ENCODE peak calls at places on chromosomes 13 and 19, in four cellular contexts. B, Q, L and O are unnamed samples.

GRCh38 chr13:76937416-76937815 is 10.9 kb upstream of the ACOD1 start:
- DNase-seq in Q (no peak), B (peak; percentile 96), L (peak; percentile 97), O (peak; percentile 99)

GRCh38 chr13:79445968-79446645 is 34.8 kb upstream of the NDFIP2 start:
- DNase-seq in L (no peak), B (no peak), Q (no peak), O (no peak)

GRCh38 chr13:37889102-37889501 is 19.5 kb upstream of the TRPC4 start:
- DNase-seq in Q (no peak), L (peak; percentile 23), B (peak; percentile 19), O (peak; percentile 35)

GRCh38 chr19:32336259-32337111 is 8.9 kb upstream of the ZNF507 start:
- DNase-seq in Q (peak; percentile 23), B (peak; percentile 88), L (peak; percentile 59), O (peak; percentile 81)

GRCh38 chr13:34250151-34250550 is 432.2 kb downstream of the RFC3 start:
- DNase-seq in L (no peak), B (no peak), Q (no peak), O (no peak)

GRCh38 chr19:33299061-33299665 is 3.2 kb downstream of the CEBPA start:
- DNase-seq in L (no peak), B (no peak), Q (no peak), O (no peak)

GRCh38 chr19:56253737-56254136 is 18.8 kb upstream of the EDDM13 start:
- DNase-seq in L (peak; percentile 71), B (peak; percentile 75), Q (peak; percentile 48), O (peak; percentile 74)

GRCh38 chr19:53132231-53132991 is at the start of gene ZNF415:
- DNase-seq in L (peak; percentile 67), B (peak; percentile 83), Q (peak; percentile 90), O (peak; percentile 81)

GRCh38 chr13:81458211-81458610 is 1117.3 kb upstream of the SPRY2 start:
- DNase-seq in Q (no peak), L (no peak), B (no peak), O (no peak)

GRCh38 chr19:52007805-52008557 is at the start of gene ZNF615:
- DNase-seq in L (peak; percentile 80), Q (peak; percentile 90), B (peak; percentile 91), O (peak; percentile 81)

GRCh38 chr19:2047449-2048103 is 3.5 kb downstream of the MKNK2 start:
- DNase-seq in B (no peak), L (no peak), Q (no peak), O (no peak)

GRCh38 chr19:45782162-45782623 is at the start of gene DMPK:
- DNase-seq in Q (no peak), L (no peak), B (no peak), O (no peak)

GRCh38 chr19:3604987-3605343 is 1.7 kb downstream of the TBXA2R start:
- DNase-seq in Q (no peak), L (no peak), B (no peak), O (no peak)

GRCh38 chr13:23547000-23547590 is 23.1 kb upstream of the TNFRSF19 start:
- DNase-seq in L (peak; percentile 7), B (peak; percentile 67), Q (no peak), O (peak; percentile 45)

GRCh38 chr19:42021185-42021584 is 27.2 kb upstream of the ATP1A3 start:
- DNase-seq in Q (no peak), B (no peak), L (no peak), O (no peak)

GRCh38 chr19:45924891-45925447 is 10.4 kb upstream of the NANOS2 start:
- DNase-seq in Q (no peak), L (no peak), B (no peak), O (no peak)

GRCh38 chr13:80224468-80224867 is 116.5 kb downstream of the SPRY2 start:
- DNase-seq in L (peak; percentile 26), B (peak; percentile 43), Q (no peak), O (peak; percentile 78)

GRCh38 chr19:32230441-32230840 is 115.0 kb upstream of the ZNF507 start:
- DNase-seq in L (no peak), Q (no peak), B (no peak), O (no peak)

GRCh38 chr13:92768592-92768991 is 458.0 kb upstream of the GPC6 start:
- DNase-seq in Q (no peak), L (no peak), B (no peak), O (no peak)

GRCh38 chr19:46133101-46133627 is 8.7 kb upstream of the IGFL3 start:
- DNase-seq in L (peak; percentile 97), B (peak; percentile 92), Q (peak; percentile 59), O (peak; percentile 96)

GRCh38 chr19:45305421-45305820 is 17.3 kb downstream of the CKM start:
- DNase-seq in L (no peak), B (peak; percentile 48), Q (peak; percentile 37), O (peak; percentile 47)

GRCh38 chr19:6066661-6067646 is 43.3 kb downstream of the RFX2 start:
- DNase-seq in L (peak; percentile 86), Q (peak; percentile 89), B (peak; percentile 97), O (peak; percentile 87)

GRCh38 chr13:29587645-29588044 is 7.8 kb downstream of the SLC7A1 start:
- DNase-seq in B (no peak), L (peak; percentile 24), Q (no peak), O (no peak)

GRCh38 chr13:41528021-41528420 is 70.7 kb downstream of the RGCC start:
- DNase-seq in Q (no peak), L (no peak), B (no peak), O (no peak)

GRCh38 chr19:54918499-54918898 is 12.6 kb downstream of the NCR1 start:
- DNase-seq in L (no peak), Q (no peak), B (no peak), O (no peak)

GRCh38 chr13:34151885-34152284 is 333.9 kb downstream of the RFC3 start:
- DNase-seq in B (no peak), Q (no peak), L (no peak), O (no peak)

GRCh38 chr19:8503506-8503905 is 1.1 kb upstream of the PRAM1 start:
- DNase-seq in L (no peak), Q (no peak), B (no peak), O (no peak)

GRCh38 chr13:36258831-36259230 is 38.8 kb downstream of the CCDC169 start:
- DNase-seq in L (no peak), Q (no peak), B (no peak), O (no peak)

GRCh38 chr13:99894835-99895427 is 76.6 kb downstream of the ZIC5 start:
- DNase-seq in Q (no peak), L (no peak), B (no peak), O (no peak)

GRCh38 chr13:47672982-47673670 is 327.9 kb downstream of the SUCLA2 start:
- DNase-seq in L (peak; percentile 93), Q (no peak), B (peak; percentile 97), O (peak; percentile 94)

GRCh38 chr19:19488875-19489690 is 26.3 kb downstream of the TSSK6 start:
- DNase-seq in B (peak; percentile 96), L (peak; percentile 96), Q (peak; percentile 65), O (peak; percentile 96)
- H3K4me1 ChIP-seq in B (peaks cover 28% of the 10 kb centered on the region), L (peaks cover 38% of the 10 kb centered on the region), Q (peaks cover 19% of the 10 kb centered on the region), O (peaks cover 34% of the 10 kb centered on the region)

GRCh38 chr19:16263115-16263839 is 61.3 kb upstream of the KLF2 start:
- DNase-seq in Q (peak; percentile 55), L (no peak), B (no peak), O (no peak)
- H3K4me1 ChIP-seq in Q (peaks cover 24% of the 10 kb centered on the region), L (no peaks in the 10 kb centered on the region), B (peaks cover 23% of the 10 kb centered on the region), O (peaks cover 2% of the 10 kb centered on the region)

GRCh38 chr19:17105548-17105947 is 30.0 kb downstream of the MYO9B start:
- DNase-seq in Q (no peak), B (no peak), L (no peak), O (no peak)

GRCh38 chr19:17109962-17110598 is 34.5 kb downstream of the MYO9B start:
- DNase-seq in Q (no peak), L (no peak), B (no peak), O (no peak)

GRCh38 chr19:17109300-17109699 is 33.7 kb downstream of the MYO9B start:
- DNase-seq in B (no peak), L (no peak), Q (no peak), O (no peak)

GRCh38 chr19:17108453-17108784 is 32.8 kb downstream of the MYO9B start:
- DNase-seq in B (no peak), Q (no peak), L (no peak), O (no peak)

DNA sequence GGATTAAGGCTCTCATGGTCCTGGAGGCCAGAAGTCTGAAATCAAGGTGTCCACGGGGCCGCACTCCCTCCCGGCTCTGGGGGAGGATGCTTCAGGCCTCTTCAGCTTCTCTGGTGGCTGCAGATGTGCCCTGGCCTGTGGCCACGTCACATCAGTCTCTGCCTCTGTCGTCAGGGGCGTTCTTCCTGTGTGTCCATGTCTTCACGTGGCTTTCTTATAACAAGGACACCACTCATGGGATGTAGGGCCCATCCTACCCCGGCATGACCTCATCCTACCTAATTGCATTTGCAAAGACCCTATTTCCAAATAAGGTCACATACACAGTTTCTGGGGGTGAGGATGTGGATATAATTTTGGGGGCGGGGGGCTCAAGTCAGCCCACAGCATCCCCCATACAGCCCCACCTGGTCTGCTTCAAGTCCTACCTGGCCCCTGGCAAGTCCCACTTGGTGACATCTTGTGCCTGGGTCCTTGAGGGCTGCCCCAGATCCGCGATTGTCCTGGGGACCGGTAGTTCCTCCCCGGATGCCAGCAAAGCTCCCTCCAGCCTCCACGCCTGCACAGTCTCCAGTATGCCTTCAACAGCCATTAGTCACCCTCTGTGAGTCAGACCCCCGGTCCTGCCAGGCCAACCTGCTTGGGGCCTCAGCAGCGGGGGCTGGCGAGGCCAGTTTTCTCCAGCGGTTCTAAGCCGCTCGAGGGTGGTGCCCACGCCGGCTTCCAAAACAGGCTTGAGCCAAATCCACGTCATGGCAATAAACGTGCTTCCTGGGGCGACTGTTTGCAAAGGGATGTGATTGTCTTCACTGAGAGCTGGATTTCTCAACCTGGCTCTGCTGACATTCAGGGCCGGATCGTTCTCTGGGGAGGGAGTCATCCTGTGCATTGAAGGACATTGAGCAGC is 32.2 kb downstream of the MYO9B start:
- DNase-seq in L (peak; percentile 98), Q (no peak), B (peak; percentile 98), O (peak; percentile 96)
- H3K4me1 ChIP-seq in L (peaks cover 7% of the 10 kb centered on the region), Q (no peaks in the 10 kb centered on the region), B (peaks cover 3% of the 10 kb centered on the region), O (peaks cover 12% of the 10 kb centered on the region)

GRCh38 chr19:17528610-17529009 is 17.2 kb downstream of the PGLS start:
- DNase-seq in B (no peak), L (no peak), Q (no peak), O (no peak)

GRCh38 chr19:17525141-17525540 is 13.7 kb downstream of the PGLS start:
- DNase-seq in Q (no peak), B (no peak), L (no peak), O (no peak)

GRCh38 chr19:17526922-17527321 is 15.5 kb downstream of the PGLS start:
- DNase-seq in L (no peak), Q (no peak), B (no peak), O (no peak)

GRCh38 chr19:17529239-17530158 is 18.1 kb downstream of the PGLS start:
- DNase-seq in Q (no peak), L (no peak), B (no peak), O (no peak)

DNA sequence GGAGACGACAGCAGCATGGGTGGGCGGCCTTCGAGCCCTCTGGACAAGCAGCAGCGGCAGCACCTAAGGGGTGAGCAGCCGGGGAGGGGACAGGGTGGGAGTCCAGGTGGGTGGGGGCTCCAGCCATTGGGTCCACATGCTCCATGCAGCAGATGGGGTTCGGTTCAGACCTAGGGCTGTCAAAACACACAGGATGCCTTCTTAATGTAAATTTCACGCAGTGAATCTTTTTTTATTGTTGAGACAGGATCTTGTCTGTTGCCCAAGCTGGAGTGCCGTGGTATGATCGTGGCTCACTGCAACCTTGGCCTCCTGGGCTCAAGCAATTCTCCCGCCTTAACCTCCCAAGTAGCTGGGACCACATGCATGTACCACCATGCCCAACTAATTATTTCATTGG is 15.9 kb downstream of the PGLS start:
- DNase-seq in B (no peak), Q (no peak), L (no peak), O (no peak)
- H3K4me1 ChIP-seq in B (no peaks in the 10 kb centered on the region), Q (no peaks in the 10 kb centered on the region), L (peaks cover 2% of the 10 kb centered on the region), O (no peaks in the 10 kb centered on the region)